ENCODE peak calls at places on chromosomes 13 and 19, in seven cellular contexts. One of them, this sample, is unnamed.

GRCh38 chr13:21673592-21674270 is 2.9 kb downstream of the FGF9 start:
- DNase-seq in K562: peak; percentile 35
- DNase-seq in A549: peak; percentile 36
- DNase-seq in GM12878: no peak
- DNase-seq in IMR-90: peak; percentile 36
- DNase-seq in HepG2: no peak
- DNase-seq in H1: peak; percentile 82
- DNase-seq in this sample: peak; percentile 83

GRCh38 chr19:19732579-19733501 is at the start of gene ZNF14:
- DNase-seq in HepG2: peak; percentile 91
- DNase-seq in K562: peak; percentile 99
- DNase-seq in IMR-90: peak; percentile 90
- DNase-seq in GM12878: peak; percentile 84
- DNase-seq in H1: peak; percentile 95
- DNase-seq in A549: peak; percentile 93
- DNase-seq in this sample: peak; percentile 98

GRCh38 chr19:13262450-13262849 is 112.2 kb downstream of the IER2 start:
- DNase-seq in HepG2: peak; percentile 38
- DNase-seq in IMR-90: peak; percentile 61
- DNase-seq in K562: peak; percentile 57
- DNase-seq in A549: peak; percentile 43
- DNase-seq in H1: no peak
- DNase-seq in GM12878: no peak
- DNase-seq in this sample: peak; percentile 66

GRCh38 chr13:74289130-74289529 is 154.9 kb upstream of the KLF12 start:
- DNase-seq in K562: no peak
- DNase-seq in GM12878: no peak
- DNase-seq in IMR-90: no peak
- DNase-seq in H1: no peak
- DNase-seq in A549: no peak
- DNase-seq in HepG2: no peak
- DNase-seq in this sample: no peak

GRCh38 chr13:42064259-42064658 is 15.8 kb downstream of the DGKH start:
- DNase-seq in IMR-90: peak; percentile 94
- DNase-seq in GM12878: no peak
- DNase-seq in K562: no peak
- DNase-seq in A549: no peak
- DNase-seq in HepG2: no peak
- DNase-seq in H1: no peak
- DNase-seq in this sample: no peak

GRCh38 chr19:29812080-29812880 is 489 bp downstream of the CCNE1 start:
- DNase-seq in HepG2: no peak
- DNase-seq in H1: peak; percentile 55
- DNase-seq in IMR-90: no peak
- DNase-seq in GM12878: no peak
- DNase-seq in A549: no peak
- DNase-seq in K562: peak; percentile 64
- DNase-seq in this sample: peak; percentile 71

GRCh38 chr19:8607386-8607785 is 3.1 kb downstream of the ADAMTS10 start:
- DNase-seq in GM12878: no peak
- DNase-seq in K562: no peak
- DNase-seq in A549: no peak
- DNase-seq in H1: no peak
- DNase-seq in HepG2: no peak
- DNase-seq in IMR-90: peak; percentile 23
- DNase-seq in this sample: no peak

GRCh38 chr13:51846756-51847155 is 1.8 kb upstream of the TMEM272 start:
- DNase-seq in HepG2: no peak
- DNase-seq in IMR-90: peak; percentile 11
- DNase-seq in K562: no peak
- DNase-seq in H1: no peak
- DNase-seq in GM12878: no peak
- DNase-seq in A549: no peak
- DNase-seq in this sample: no peak

GRCh38 chr19:13995017-13995728 is 10.9 kb downstream of the RFX1 start:
- DNase-seq in IMR-90: peak; percentile 43
- DNase-seq in K562: no peak
- DNase-seq in GM12878: no peak
- DNase-seq in H1: no peak
- DNase-seq in A549: no peak
- DNase-seq in HepG2: no peak
- DNase-seq in this sample: no peak

GRCh38 chr13:66811445-66811844 is 418.7 kb downstream of the PCDH9 start:
- DNase-seq in GM12878: no peak
- DNase-seq in HepG2: no peak
- DNase-seq in H1: no peak
- DNase-seq in K562: no peak
- DNase-seq in A549: no peak
- DNase-seq in IMR-90: no peak
- DNase-seq in this sample: no peak

GRCh38 chr13:99439850-99440604 is 61.2 kb upstream of the TM9SF2 start:
- DNase-seq in H1: no peak
- DNase-seq in K562: no peak
- DNase-seq in HepG2: no peak
- DNase-seq in IMR-90: no peak
- DNase-seq in A549: no peak
- DNase-seq in GM12878: no peak
- DNase-seq in this sample: no peak

GRCh38 chr19:31104451-31104850 is 244.8 kb downstream of the TSHZ3 start:
- DNase-seq in A549: no peak
- DNase-seq in IMR-90: no peak
- DNase-seq in K562: no peak
- DNase-seq in H1: no peak
- DNase-seq in GM12878: no peak
- DNase-seq in HepG2: no peak
- DNase-seq in this sample: no peak

GRCh38 chr13:110593430-110594130 is 21.8 kb upstream of the NAXD start:
- DNase-seq in HepG2: peak; percentile 65
- DNase-seq in K562: peak; percentile 32
- DNase-seq in A549: peak; percentile 49
- DNase-seq in GM12878: no peak
- DNase-seq in H1: no peak
- DNase-seq in IMR-90: peak; percentile 57
- DNase-seq in this sample: peak; percentile 80

GRCh38 chr19:33621811-33622504 is at the start of gene CHST8:
- DNase-seq in K562: peak; percentile 75
- DNase-seq in A549: no peak
- DNase-seq in IMR-90: no peak
- DNase-seq in HepG2: no peak
- DNase-seq in GM12878: no peak
- DNase-seq in H1: peak; percentile 86
- DNase-seq in this sample: peak; percentile 93

DNA sequence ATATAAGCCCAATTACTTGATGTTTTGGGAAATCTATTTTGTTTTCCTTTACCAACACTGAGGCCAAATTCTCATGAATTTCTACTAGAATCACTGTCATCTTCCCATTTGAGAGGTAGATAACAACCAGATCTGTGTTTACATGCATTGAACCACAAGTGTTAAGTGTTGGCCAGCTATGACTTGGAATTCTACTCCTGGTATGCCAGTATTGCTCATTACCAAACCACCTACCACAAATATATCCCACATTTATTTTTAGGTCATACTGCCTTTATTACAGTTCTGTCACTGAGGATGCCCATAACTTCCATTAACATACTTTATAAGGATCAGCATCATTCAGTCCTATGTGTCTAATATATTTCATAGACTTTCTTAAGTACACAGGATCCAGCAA is 328.9 kb downstream of the DIAPH3 start:
- DNase-seq in A549: no peak
- DNase-seq in K562: no peak
- DNase-seq in H1: no peak
- DNase-seq in IMR-90: peak; percentile 49
- DNase-seq in GM12878: no peak
- DNase-seq in HepG2: no peak
- DNase-seq in this sample: no peak
- TF ChIP-seq RFX5 in A549: no peak
- TF ChIP-seq RFX5 in K562: no peak
- TF ChIP-seq RFX5 in H1: no peak
- TF ChIP-seq RFX5 in IMR-90: no peak
- TF ChIP-seq RFX5 in GM12878: no peak
- TF ChIP-seq RFX5 in HepG2: no peak
- TF ChIP-seq RFX5 in this sample: no peak

GRCh38 chr13:82439159-82439904 is 1442.9 kb downstream of the SLITRK1 start:
- DNase-seq in H1: no peak
- DNase-seq in GM12878: no peak
- DNase-seq in A549: no peak
- DNase-seq in K562: no peak
- DNase-seq in HepG2: no peak
- DNase-seq in IMR-90: no peak
- DNase-seq in this sample: no peak
- TF ChIP-seq RFX5 in H1: no peak
- TF ChIP-seq RFX5 in GM12878: no peak
- TF ChIP-seq RFX5 in A549: no peak
- TF ChIP-seq RFX5 in K562: no peak
- TF ChIP-seq RFX5 in HepG2: no peak
- TF ChIP-seq RFX5 in IMR-90: no peak
- TF ChIP-seq RFX5 in this sample: no peak

GRCh38 chr13:46473806-46474205 is 79.2 kb upstream of the LRCH1 start:
- DNase-seq in H1: no peak
- DNase-seq in A549: no peak
- DNase-seq in HepG2: no peak
- DNase-seq in IMR-90: no peak
- DNase-seq in K562: no peak
- DNase-seq in GM12878: no peak
- DNase-seq in this sample: no peak

GRCh38 chr13:46468570-46468969 is 81.5 kb upstream of the RUBCNL start:
- DNase-seq in K562: no peak
- DNase-seq in A549: no peak
- DNase-seq in H1: no peak
- DNase-seq in IMR-90: no peak
- DNase-seq in GM12878: no peak
- DNase-seq in HepG2: no peak
- DNase-seq in this sample: no peak

GRCh38 chr13:46463719-46464118 is 76.7 kb upstream of the RUBCNL start:
- DNase-seq in HepG2: no peak
- DNase-seq in H1: no peak
- DNase-seq in K562: no peak
- DNase-seq in A549: no peak
- DNase-seq in IMR-90: no peak
- DNase-seq in GM12878: no peak
- DNase-seq in this sample: no peak

GRCh38 chr13:46472384-46472783 is 80.6 kb upstream of the LRCH1 start:
- DNase-seq in K562: no peak
- DNase-seq in HepG2: no peak
- DNase-seq in A549: no peak
- DNase-seq in GM12878: no peak
- DNase-seq in H1: no peak
- DNase-seq in IMR-90: no peak
- DNase-seq in this sample: no peak

DNA sequence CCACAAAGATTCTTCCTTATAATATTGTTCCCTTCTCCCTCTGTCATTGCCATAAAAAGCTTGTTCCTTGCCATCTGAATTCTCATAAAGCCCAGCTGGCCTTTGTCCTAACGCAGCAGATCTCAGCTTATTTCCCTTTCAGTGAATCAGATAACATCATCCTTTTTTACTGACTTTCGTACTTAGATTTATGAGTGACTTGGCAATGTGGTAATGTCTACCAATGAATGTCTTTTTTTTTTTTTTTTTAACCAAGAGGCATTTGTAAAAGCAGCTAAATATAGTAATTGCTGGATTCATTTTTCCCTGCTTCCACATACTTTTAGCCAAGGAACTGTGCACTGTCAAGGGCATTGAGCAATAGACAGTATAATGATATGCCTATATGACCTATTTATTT is 82.0 kb upstream of the RUBCNL start:
- DNase-seq in HepG2: no peak
- DNase-seq in A549: no peak
- DNase-seq in IMR-90: no peak
- DNase-seq in H1: no peak
- DNase-seq in K562: no peak
- DNase-seq in GM12878: no peak
- DNase-seq in this sample: peak; percentile 48
- TF ChIP-seq RFX5 in HepG2: no peak
- TF ChIP-seq RFX5 in A549: no peak
- TF ChIP-seq RFX5 in IMR-90: no peak
- TF ChIP-seq RFX5 in H1: no peak
- TF ChIP-seq RFX5 in K562: no peak
- TF ChIP-seq RFX5 in GM12878: no peak
- TF ChIP-seq RFX5 in this sample: no peak

DNA sequence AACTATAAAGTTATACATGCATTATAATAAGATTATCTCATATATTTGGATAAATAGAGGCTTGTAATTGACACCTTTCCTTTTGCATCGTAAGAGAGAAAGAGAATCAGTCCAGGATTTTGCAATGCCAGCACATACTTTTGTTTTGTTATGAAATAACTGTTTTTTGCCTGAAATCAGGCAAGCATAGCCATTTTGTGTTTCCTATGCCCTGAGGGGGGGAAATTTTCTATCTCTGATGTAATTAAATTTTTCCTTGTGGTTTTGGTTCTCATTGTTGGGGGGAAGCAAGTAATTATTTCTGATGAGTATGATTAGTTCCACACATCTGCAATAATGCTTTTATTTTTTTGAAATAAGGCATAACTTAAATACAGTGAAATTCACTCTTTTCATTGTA is 229.4 kb downstream of the NDFIP2 start:
- DNase-seq in HepG2: no peak
- DNase-seq in H1: no peak
- DNase-seq in A549: no peak
- DNase-seq in IMR-90: no peak
- DNase-seq in GM12878: no peak
- DNase-seq in K562: no peak
- DNase-seq in this sample: peak; percentile 35
- TF ChIP-seq RFX5 in HepG2: no peak
- TF ChIP-seq RFX5 in H1: no peak
- TF ChIP-seq RFX5 in A549: no peak
- TF ChIP-seq RFX5 in IMR-90: no peak
- TF ChIP-seq RFX5 in GM12878: no peak
- TF ChIP-seq RFX5 in K562: no peak
- TF ChIP-seq RFX5 in this sample: no peak

This sample was measured in SK-N-SH.